ENCODE peak calls at places on chromosomes 5 and 9, in four cellular contexts. One of them, this sample, is unnamed.

GRCh38 chr9:6444108-6444507 is 31.1 kb downstream of the UHRF2 start:
- DNase-seq in stimulated activated naive CD8-positive, alpha-beta T cell treated with anti-CD3 and anti-CD28 coated beads, Interleukin-15, Interleukin-2, amounts not matched to agents 100 U/mL and 50 U/mL, for 24 hours: no peak
- DNase-seq in tibial nerve: no peak
- DNase-seq in RWPE1: no peak
- DNase-seq in this sample: no peak

GRCh38 chr9:106868565-106868964 is 5.6 kb downstream of the ZNF462 start:
- DNase-seq in stimulated activated naive CD8-positive, alpha-beta T cell treated with anti-CD3 and anti-CD28 coated beads, Interleukin-15, Interleukin-2, amounts not matched to agents 100 U/mL and 50 U/mL, for 24 hours: no peak
- DNase-seq in tibial nerve: peak
- DNase-seq in RWPE1: no peak
- DNase-seq in this sample: no peak

GRCh38 chr5:38921174-38921573 is 75.4 kb downstream of the OSMR start:
- DNase-seq in stimulated activated naive CD8-positive, alpha-beta T cell treated with anti-CD3 and anti-CD28 coated beads, Interleukin-15, Interleukin-2, amounts not matched to agents 100 U/mL and 50 U/mL, for 24 hours: no peak
- DNase-seq in tibial nerve: no peak
- DNase-seq in RWPE1: no peak
- DNase-seq in this sample: no peak

GRCh38 chr5:65506961-65507360 is 25.2 kb upstream of the ADAMTS6 start:
- DNase-seq in stimulated activated naive CD8-positive, alpha-beta T cell treated with anti-CD3 and anti-CD28 coated beads, Interleukin-15, Interleukin-2, amounts not matched to agents 100 U/mL and 50 U/mL, for 24 hours: no peak
- DNase-seq in tibial nerve: no peak
- DNase-seq in RWPE1: no peak
- DNase-seq in this sample: no peak

GRCh38 chr5:125834438-125835147 is 588.6 kb upstream of the GRAMD2B start:
- DNase-seq in stimulated activated naive CD8-positive, alpha-beta T cell treated with anti-CD3 and anti-CD28 coated beads, Interleukin-15, Interleukin-2, amounts not matched to agents 100 U/mL and 50 U/mL, for 24 hours: no peak
- DNase-seq in tibial nerve: no peak
- DNase-seq in RWPE1: no peak
- DNase-seq in this sample: no peak

GRCh38 chr5:172235132-172235780 is 41.3 kb downstream of the EFCAB9 start:
- DNase-seq in stimulated activated naive CD8-positive, alpha-beta T cell treated with anti-CD3 and anti-CD28 coated beads, Interleukin-15, Interleukin-2, amounts not matched to agents 100 U/mL and 50 U/mL, for 24 hours: no peak
- DNase-seq in tibial nerve: no peak
- DNase-seq in RWPE1: no peak
- DNase-seq in this sample: no peak

GRCh38 chr9:134650431-134651190 is 9.0 kb downstream of the COL5A1 start:
- DNase-seq in stimulated activated naive CD8-positive, alpha-beta T cell treated with anti-CD3 and anti-CD28 coated beads, Interleukin-15, Interleukin-2, amounts not matched to agents 100 U/mL and 50 U/mL, for 24 hours: no peak
- DNase-seq in tibial nerve: no peak
- DNase-seq in RWPE1: no peak
- DNase-seq in this sample: no peak

GRCh38 chr5:141084487-141084989 is 9.9 kb upstream of the PCDHB2 start:
- DNase-seq in stimulated activated naive CD8-positive, alpha-beta T cell treated with anti-CD3 and anti-CD28 coated beads, Interleukin-15, Interleukin-2, amounts not matched to agents 100 U/mL and 50 U/mL, for 24 hours: peak
- DNase-seq in tibial nerve: peak
- DNase-seq in RWPE1: peak
- DNase-seq in this sample: peak

GRCh38 chr5:75475364-75475763 is 36.1 kb downstream of the CERT1 start:
- DNase-seq in stimulated activated naive CD8-positive, alpha-beta T cell treated with anti-CD3 and anti-CD28 coated beads, Interleukin-15, Interleukin-2, amounts not matched to agents 100 U/mL and 50 U/mL, for 24 hours: no peak
- DNase-seq in tibial nerve: no peak
- DNase-seq in RWPE1: no peak
- DNase-seq in this sample: no peak

GRCh38 chr5:174505621-174506020 is 218.8 kb upstream of the MSX2 start:
- DNase-seq in stimulated activated naive CD8-positive, alpha-beta T cell treated with anti-CD3 and anti-CD28 coated beads, Interleukin-15, Interleukin-2, amounts not matched to agents 100 U/mL and 50 U/mL, for 24 hours: no peak
- DNase-seq in tibial nerve: no peak
- DNase-seq in RWPE1: peak
- DNase-seq in this sample: no peak

GRCh38 chr9:115209601-115210306 is 91.8 kb upstream of the TNC start:
- DNase-seq in stimulated activated naive CD8-positive, alpha-beta T cell treated with anti-CD3 and anti-CD28 coated beads, Interleukin-15, Interleukin-2, amounts not matched to agents 100 U/mL and 50 U/mL, for 24 hours: no peak
- DNase-seq in tibial nerve: no peak
- DNase-seq in RWPE1: peak
- DNase-seq in this sample: no peak

GRCh38 chr9:35914307-35914807 is 5.1 kb downstream of the SPAAR start:
- DNase-seq in stimulated activated naive CD8-positive, alpha-beta T cell treated with anti-CD3 and anti-CD28 coated beads, Interleukin-15, Interleukin-2, amounts not matched to agents 100 U/mL and 50 U/mL, for 24 hours: no peak
- DNase-seq in tibial nerve: no peak
- DNase-seq in RWPE1: no peak
- DNase-seq in this sample: peak

GRCh38 chr9:82419827-82420486 is 431.4 kb downstream of the SPATA31D1 start:
- DNase-seq in stimulated activated naive CD8-positive, alpha-beta T cell treated with anti-CD3 and anti-CD28 coated beads, Interleukin-15, Interleukin-2, amounts not matched to agents 100 U/mL and 50 U/mL, for 24 hours: no peak
- DNase-seq in tibial nerve: no peak
- DNase-seq in RWPE1: no peak
- DNase-seq in this sample: no peak

GRCh38 chr5:1315709-1316587 is 21.1 kb upstream of the TERT start:
- DNase-seq in stimulated activated naive CD8-positive, alpha-beta T cell treated with anti-CD3 and anti-CD28 coated beads, Interleukin-15, Interleukin-2, amounts not matched to agents 100 U/mL and 50 U/mL, for 24 hours: peak
- DNase-seq in tibial nerve: no peak
- DNase-seq in RWPE1: peak
- DNase-seq in this sample: no peak